ENCODE peak calls at places on chromosomes 16 and 17, in nine cellular contexts. One of them, this sample, is unnamed. For H4K20me1, the result is how much of the 10 kb centered on the place peaks cover.

GRCh38 chr16:30721167-30721566 is 22.2 kb downstream of the SRCAP start:
- DNase-seq in SK-N-SH: no peak
- DNase-seq in GM23338: no peak
- DNase-seq in PC-3: no peak
- DNase-seq in HCT116: no peak
- DNase-seq in neural progenitor cell: no peak
- DNase-seq in GM23248: no peak
- DNase-seq in MM.1S: no peak
- DNase-seq in hepatocyte: no peak
- DNase-seq in this sample: no peak

GRCh38 chr16:89646906-89647305 is 10.6 kb downstream of the CHMP1A start:
- DNase-seq in SK-N-SH: no peak
- DNase-seq in GM23338: no peak
- DNase-seq in PC-3: peak
- DNase-seq in HCT116: no peak
- DNase-seq in neural progenitor cell: no peak
- DNase-seq in GM23248: no peak
- DNase-seq in MM.1S: no peak
- DNase-seq in hepatocyte: no peak
- DNase-seq in this sample: no peak

GRCh38 chr16:14304891-14305459 is 233.9 kb downstream of the MRTFB start:
- DNase-seq in SK-N-SH: no peak
- DNase-seq in GM23338: no peak
- DNase-seq in PC-3: no peak
- DNase-seq in HCT116: no peak
- DNase-seq in neural progenitor cell: no peak
- DNase-seq in GM23248: no peak
- DNase-seq in MM.1S: no peak
- DNase-seq in hepatocyte: no peak
- DNase-seq in this sample: no peak

GRCh38 chr16:19119564-19119963 is 5.8 kb downstream of the ITPRIPL2 start:
- DNase-seq in SK-N-SH: no peak
- DNase-seq in GM23338: no peak
- DNase-seq in PC-3: peak
- DNase-seq in HCT116: no peak
- DNase-seq in neural progenitor cell: no peak
- DNase-seq in GM23248: peak
- DNase-seq in MM.1S: no peak
- DNase-seq in hepatocyte: no peak
- DNase-seq in this sample: peak

GRCh38 chr16:78605548-78606097 is 506.2 kb downstream of the WWOX start:
- DNase-seq in SK-N-SH: no peak
- DNase-seq in GM23338: no peak
- DNase-seq in PC-3: no peak
- DNase-seq in HCT116: no peak
- DNase-seq in neural progenitor cell: no peak
- DNase-seq in GM23248: no peak
- DNase-seq in MM.1S: no peak
- DNase-seq in hepatocyte: no peak
- DNase-seq in this sample: no peak

GRCh38 chr17:57892820-57893595 is 43.2 kb upstream of the MRPS23 start:
- DNase-seq in SK-N-SH: no peak
- DNase-seq in GM23338: peak
- DNase-seq in PC-3: peak
- DNase-seq in HCT116: peak
- DNase-seq in neural progenitor cell: peak
- DNase-seq in GM23248: peak
- DNase-seq in MM.1S: no peak
- DNase-seq in hepatocyte: peak
- DNase-seq in this sample: no peak

GRCh38 chr16:21236831-21237230 is 3.3 kb downstream of the ANKS4B start:
- DNase-seq in SK-N-SH: no peak
- DNase-seq in GM23338: no peak
- DNase-seq in PC-3: no peak
- DNase-seq in HCT116: no peak
- DNase-seq in neural progenitor cell: no peak
- DNase-seq in GM23248: no peak
- DNase-seq in MM.1S: no peak
- DNase-seq in hepatocyte: no peak
- DNase-seq in this sample: no peak

GRCh38 chr16:73503093-73503492 is 455.2 kb upstream of the ZFHX3 start:
- DNase-seq in SK-N-SH: no peak
- DNase-seq in GM23338: no peak
- DNase-seq in PC-3: no peak
- DNase-seq in HCT116: no peak
- DNase-seq in neural progenitor cell: no peak
- DNase-seq in GM23248: no peak
- DNase-seq in MM.1S: no peak
- DNase-seq in hepatocyte: no peak
- DNase-seq in this sample: no peak

GRCh38 chr17:41812176-41813038 is at the start of gene FKBP10:
- DNase-seq in SK-N-SH: peak
- DNase-seq in GM23338: peak
- DNase-seq in PC-3: peak
- DNase-seq in HCT116: peak
- DNase-seq in neural progenitor cell: peak
- DNase-seq in GM23248: peak
- DNase-seq in MM.1S: peak
- DNase-seq in hepatocyte: peak
- DNase-seq in this sample: peak

GRCh38 chr17:43368740-43369506 is 29.9 kb upstream of the ARL4D start:
- DNase-seq in SK-N-SH: peak
- DNase-seq in GM23338: peak
- DNase-seq in PC-3: peak
- DNase-seq in HCT116: peak
- DNase-seq in neural progenitor cell: peak
- DNase-seq in GM23248: peak
- DNase-seq in MM.1S: peak
- DNase-seq in hepatocyte: peak
- DNase-seq in this sample: peak

GRCh38 chr17:64502809-64503208 is 3.3 kb downstream of the DDX5 start:
- DNase-seq in SK-N-SH: no peak
- DNase-seq in GM23338: no peak
- DNase-seq in PC-3: no peak
- DNase-seq in HCT116: no peak
- DNase-seq in neural progenitor cell: no peak
- DNase-seq in GM23248: peak
- DNase-seq in MM.1S: no peak
- DNase-seq in hepatocyte: no peak
- DNase-seq in this sample: no peak

GRCh38 chr16:49850558-49851467 is 5.1 kb downstream of the ZNF423 start:
- DNase-seq in SK-N-SH: no peak
- DNase-seq in GM23338: no peak
- DNase-seq in PC-3: no peak
- DNase-seq in HCT116: no peak
- DNase-seq in neural progenitor cell: no peak
- DNase-seq in GM23248: no peak
- DNase-seq in MM.1S: peak
- DNase-seq in hepatocyte: no peak
- DNase-seq in this sample: no peak

DNA sequence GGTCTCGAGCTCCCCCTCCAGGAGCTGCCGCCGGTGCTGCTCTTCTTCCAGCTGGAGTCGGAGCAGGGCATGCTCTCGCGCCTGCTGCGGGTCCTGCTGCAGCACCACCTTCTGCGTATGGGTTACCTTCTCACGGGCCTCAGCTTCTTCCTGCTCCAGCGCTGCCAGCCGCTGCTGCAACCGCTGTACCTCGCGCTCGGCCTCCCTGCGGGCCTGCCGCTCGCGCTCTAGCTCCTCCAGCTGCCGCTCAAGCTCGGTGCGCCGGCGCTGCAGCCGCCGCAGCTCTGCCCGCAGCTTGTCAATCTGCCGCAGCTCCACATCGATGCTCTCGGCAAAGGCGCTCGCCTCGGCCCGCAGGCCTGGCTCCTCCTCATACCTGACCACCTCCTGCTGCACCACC is 36.9 kb downstream of the UBN1 start:
- DNase-seq in SK-N-SH: no peak
- DNase-seq in GM23338: no peak
- DNase-seq in PC-3: no peak
- DNase-seq in HCT116: no peak
- DNase-seq in neural progenitor cell: no peak
- DNase-seq in GM23248: no peak
- DNase-seq in MM.1S: no peak
- DNase-seq in hepatocyte: no peak
- DNase-seq in this sample: no peak
- H4K20me1 ChIP-seq in SK-N-SH: under half
- H4K20me1 ChIP-seq in GM23338: under half
- H4K20me1 ChIP-seq in PC-3: under half
- H4K20me1 ChIP-seq in HCT116: under half
- H4K20me1 ChIP-seq in neural progenitor cell: under half
- H4K20me1 ChIP-seq in GM23248: under half
- H4K20me1 ChIP-seq in MM.1S: under half
- H4K20me1 ChIP-seq in hepatocyte: under half
- H4K20me1 ChIP-seq in this sample: under half

GRCh38 chr17:77783991-77784820 is 174.3 kb upstream of the TNRC6C start:
- DNase-seq in SK-N-SH: no peak
- DNase-seq in GM23338: no peak
- DNase-seq in PC-3: no peak
- DNase-seq in HCT116: no peak
- DNase-seq in neural progenitor cell: no peak
- DNase-seq in GM23248: no peak
- DNase-seq in MM.1S: peak
- DNase-seq in hepatocyte: no peak
- DNase-seq in this sample: no peak
- TF ChIP-seq EZH2phosphoT487 in SK-N-SH: no peak
- TF ChIP-seq EZH2phosphoT487 in GM23338: no peak
- TF ChIP-seq EZH2phosphoT487 in PC-3: no peak
- TF ChIP-seq EZH2phosphoT487 in HCT116: no peak
- TF ChIP-seq EZH2phosphoT487 in neural progenitor cell: no peak
- TF ChIP-seq EZH2phosphoT487 in GM23248: no peak
- TF ChIP-seq EZH2phosphoT487 in MM.1S: no peak
- TF ChIP-seq EZH2phosphoT487 in hepatocyte: no peak
- TF ChIP-seq EZH2phosphoT487 in this sample: no peak

DNA sequence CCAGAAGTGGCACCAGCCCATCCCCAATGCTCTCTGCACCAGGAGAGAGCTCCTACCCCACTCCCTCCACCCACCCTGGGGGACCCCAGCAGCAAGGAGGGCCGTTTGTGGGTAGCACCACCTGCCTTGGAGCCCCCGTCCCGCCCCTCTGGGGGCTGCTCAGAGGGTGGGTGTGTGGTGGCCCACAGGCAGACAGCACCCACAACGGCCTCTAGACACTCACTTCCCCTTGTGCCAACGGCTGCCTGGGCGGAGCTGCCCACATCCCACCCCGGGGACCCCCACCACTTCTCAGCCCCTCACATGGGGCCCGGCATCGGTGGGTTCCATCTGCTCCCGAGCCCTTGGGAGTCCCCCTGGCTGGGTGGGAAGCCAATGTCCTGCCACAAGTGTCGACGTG is 33.3 kb downstream of the BAHCC1 start:
- DNase-seq in SK-N-SH: no peak
- DNase-seq in GM23338: no peak
- DNase-seq in PC-3: no peak
- DNase-seq in HCT116: no peak
- DNase-seq in neural progenitor cell: no peak
- DNase-seq in GM23248: no peak
- DNase-seq in MM.1S: no peak
- DNase-seq in hepatocyte: no peak
- DNase-seq in this sample: no peak
- H3K4me2 ChIP-seq in SK-N-SH: peak
- H3K4me2 ChIP-seq in GM23338: no peak
- H3K4me2 ChIP-seq in PC-3: no peak
- H3K4me2 ChIP-seq in HCT116: peak
- H3K4me2 ChIP-seq in neural progenitor cell: no peak
- H3K4me2 ChIP-seq in GM23248: no peak
- H3K4me2 ChIP-seq in MM.1S: no peak
- H3K4me2 ChIP-seq in hepatocyte: no peak
- H3K4me2 ChIP-seq in this sample: no peak

GRCh38 chr16:2161911-2162310 is 6.3 kb downstream of the TRAF7 start:
- DNase-seq in SK-N-SH: no peak
- DNase-seq in GM23338: no peak
- DNase-seq in PC-3: no peak
- DNase-seq in HCT116: no peak
- DNase-seq in neural progenitor cell: no peak
- DNase-seq in GM23248: no peak
- DNase-seq in MM.1S: no peak
- DNase-seq in hepatocyte: no peak
- DNase-seq in this sample: no peak

GRCh38 chr16:2163211-2163881 is 7.8 kb downstream of the TRAF7 start:
- DNase-seq in SK-N-SH: no peak
- DNase-seq in GM23338: no peak
- DNase-seq in PC-3: peak
- DNase-seq in HCT116: no peak
- DNase-seq in neural progenitor cell: no peak
- DNase-seq in GM23248: no peak
- DNase-seq in MM.1S: no peak
- DNase-seq in hepatocyte: peak
- DNase-seq in this sample: no peak

GRCh38 chr16:2159052-2159838 is 3.7 kb downstream of the TRAF7 start:
- DNase-seq in SK-N-SH: no peak
- DNase-seq in GM23338: no peak
- DNase-seq in PC-3: no peak
- DNase-seq in HCT116: no peak
- DNase-seq in neural progenitor cell: peak
- DNase-seq in GM23248: peak
- DNase-seq in MM.1S: no peak
- DNase-seq in hepatocyte: no peak
- DNase-seq in this sample: no peak

GRCh38 chr16:2162676-2163118 is 7.1 kb downstream of the TRAF7 start:
- DNase-seq in SK-N-SH: no peak
- DNase-seq in GM23338: no peak
- DNase-seq in PC-3: peak
- DNase-seq in HCT116: no peak
- DNase-seq in neural progenitor cell: no peak
- DNase-seq in GM23248: no peak
- DNase-seq in MM.1S: no peak
- DNase-seq in hepatocyte: peak
- DNase-seq in this sample: no peak

GRCh38 chr16:2160915-2161551 is 5.5 kb downstream of the TRAF7 start:
- DNase-seq in SK-N-SH: no peak
- DNase-seq in GM23338: no peak
- DNase-seq in PC-3: no peak
- DNase-seq in HCT116: no peak
- DNase-seq in neural progenitor cell: no peak
- DNase-seq in GM23248: peak
- DNase-seq in MM.1S: no peak
- DNase-seq in hepatocyte: no peak
- DNase-seq in this sample: no peak
- H4K20me1 ChIP-seq in SK-N-SH: half or more
- H4K20me1 ChIP-seq in GM23338: under half
- H4K20me1 ChIP-seq in PC-3: under half
- H4K20me1 ChIP-seq in HCT116: under half
- H4K20me1 ChIP-seq in neural progenitor cell: half or more
- H4K20me1 ChIP-seq in GM23248: under half
- H4K20me1 ChIP-seq in MM.1S: under half
- H4K20me1 ChIP-seq in hepatocyte: under half
- H4K20me1 ChIP-seq in this sample: under half

This sample was measured in OCI-LY7.